ENCODE peak calls at places on chromosomes 2 and 18, in five cellular contexts. K, L, U, I and Q are unnamed samples.

GRCh38 chr2:15630121-15630957 is 38.7 kb downstream of the DDX1 start:
- DNase-seq in L (no peak), K (no peak), U (no peak), I (no peak), Q (no peak)

GRCh38 chr2:172554352-172555271 is 1.3 kb upstream of the PDK1 start:
- DNase-seq in I (peak), L (peak), K (no peak), U (no peak), Q (no peak)

GRCh38 chr2:211860224-211860623 is 678.4 kb downstream of the ERBB4 start:
- DNase-seq in U (no peak), L (peak), I (no peak), K (no peak), Q (no peak)

GRCh38 chr2:229870903-229871650 is 50.7 kb downstream of the TRIP12 start:
- DNase-seq in K (no peak), U (no peak), I (no peak), L (no peak), Q (peak)

GRCh38 chr2:163698857-163699256 is 37.0 kb downstream of the FIGN start:
- DNase-seq in I (no peak), K (no peak), L (no peak), U (no peak), Q (peak)

GRCh38 chr2:69915050-69915945 is at the start of gene MXD1:
- DNase-seq in U (no peak), L (peak), K (no peak), I (peak), Q (no peak)

GRCh38 chr18:68397241-68398035 is 317.5 kb downstream of the TMX3 start:
- DNase-seq in K (no peak), U (no peak), L (no peak), I (no peak), Q (no peak)

GRCh38 chr18:41858761-41859555 is 96.1 kb upstream of the PIK3C3 start:
- DNase-seq in U (no peak), I (no peak), L (no peak), K (no peak), Q (no peak)

GRCh38 chr2:190755796-190756415 is 107.0 kb downstream of the NAB1 start:
- DNase-seq in L (no peak), U (no peak), I (no peak), K (no peak), Q (no peak)

GRCh38 chr2:162435676-162436075 is 91.7 kb downstream of the GCA start:
- DNase-seq in I (no peak), U (peak), L (no peak), K (no peak), Q (no peak)

GRCh38 chr18:49544362-49544761 is 17.5 kb upstream of the LIPG start:
- DNase-seq in L (no peak), U (no peak), K (no peak), I (no peak), Q (no peak)

GRCh38 chr18:23872701-23873550 is 141.6 kb upstream of the TTC39C start:
- DNase-seq in I (no peak), K (peak), U (no peak), L (no peak), Q (no peak)
- TF ChIP-seq JUND in I (no peak), K (peak), U (no peak), L (no peak), Q (no peak)

DNA sequence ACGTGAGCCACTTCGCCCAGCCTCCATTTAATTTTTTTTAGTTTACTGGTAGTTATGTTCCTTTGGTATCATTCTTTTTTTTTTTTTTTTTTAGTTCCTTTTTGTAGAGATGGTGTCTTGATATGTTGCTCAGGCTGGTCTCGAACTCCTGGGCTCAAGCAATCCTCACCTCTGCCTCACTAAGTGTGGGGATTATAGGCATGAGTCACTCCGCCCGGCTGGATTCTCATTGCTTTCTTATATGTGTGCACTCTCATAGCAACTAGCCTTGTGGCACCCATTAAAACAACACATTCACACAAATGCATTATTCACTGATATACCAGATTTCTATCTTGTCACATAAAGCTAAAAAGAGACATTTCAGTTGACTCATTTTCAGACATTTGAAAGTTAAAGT is 4.2 kb downstream of the TTC27 start:
- DNase-seq in K (peak), I (peak), L (no peak), U (no peak), Q (no peak)
- TF ChIP-seq JUND in K (no peak), I (peak), L (no peak), U (no peak), Q (no peak)

GRCh38 chr18:5490753-5491240 is 53.0 kb downstream of the EPB41L3 start:
- DNase-seq in I (no peak), L (no peak), K (no peak), U (no peak), Q (no peak)

DNA sequence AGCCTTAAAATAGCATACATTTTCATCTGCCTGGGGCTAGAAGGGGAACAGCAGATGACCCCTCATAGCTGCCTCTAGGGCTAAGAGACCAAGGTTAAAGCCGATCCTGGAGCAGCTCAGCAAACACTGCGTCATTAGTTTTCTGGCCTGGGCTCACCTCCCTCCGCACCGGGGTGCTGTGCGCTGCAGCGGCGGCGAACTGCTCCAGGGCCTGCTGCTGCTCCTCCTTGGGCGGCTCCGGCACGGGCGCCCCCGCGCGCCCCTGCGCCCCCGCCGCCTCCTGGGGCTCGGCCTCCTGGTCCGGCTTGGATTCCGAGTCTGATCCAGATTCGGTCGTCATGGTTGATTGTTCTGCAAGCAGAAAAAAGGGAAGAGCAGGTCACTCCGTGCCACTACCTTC is 55.0 kb downstream of the EPB41L3 start:
- DNase-seq in L (no peak), K (no peak), U (peak), I (no peak), Q (no peak)
- TF ChIP-seq JUND in L (no peak), K (no peak), U (no peak), I (no peak), Q (no peak)

GRCh38 chr2:150030440-150030839 is 442.9 kb upstream of the MMADHC start:
- DNase-seq in L (no peak), K (no peak), I (no peak), U (no peak), Q (no peak)
- TF ChIP-seq JUND in L (no peak), K (no peak), I (no peak), U (no peak), Q (no peak)

DNA sequence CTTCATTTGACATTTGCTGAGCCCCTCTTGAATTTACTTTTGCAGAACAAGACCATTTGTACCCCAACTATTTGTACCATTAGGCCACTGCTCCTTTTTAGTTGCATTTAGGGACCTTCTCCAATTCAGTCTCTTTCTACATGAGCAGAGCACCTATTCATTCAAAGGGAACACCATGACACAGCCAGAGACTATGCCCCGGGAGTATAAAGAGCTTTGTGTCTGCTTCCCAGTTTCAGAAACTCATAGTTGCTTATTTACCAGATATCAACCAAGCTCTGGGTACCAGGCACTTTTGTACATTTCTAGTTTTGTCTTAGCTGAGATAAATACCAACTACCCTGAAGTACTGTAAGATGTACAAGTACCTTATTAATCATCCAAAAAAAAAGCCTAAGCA is 269.1 kb upstream of the SIX3 start:
- DNase-seq in I (no peak), U (no peak), L (no peak), K (no peak), Q (no peak)
- TF ChIP-seq JUND in I (no peak), U (no peak), L (no peak), K (no peak), Q (no peak)

DNA sequence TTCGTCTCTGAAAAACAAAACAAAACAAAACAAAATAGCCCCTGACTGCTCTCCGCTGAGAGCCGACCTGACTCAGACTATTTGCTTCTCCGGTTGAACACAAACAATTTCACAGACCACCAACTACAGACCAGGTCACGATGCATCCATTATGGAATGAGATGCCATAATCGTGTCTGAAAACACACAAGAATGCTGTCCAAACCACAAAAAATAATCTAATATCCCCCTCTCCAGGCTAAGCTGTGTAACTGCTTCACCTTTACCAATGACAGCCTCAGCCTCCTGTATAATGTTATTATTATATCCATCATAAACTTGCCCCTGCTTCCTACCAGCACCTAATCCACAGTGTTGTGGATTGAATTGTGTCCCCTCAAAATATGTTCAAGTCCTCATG is 114.7 kb downstream of the DNAH6 start:
- DNase-seq in U (peak), K (peak), I (peak), L (peak), Q (peak)
- TF ChIP-seq JUND in U (no peak), K (no peak), I (no peak), L (no peak), Q (no peak)